ENCODE peak calls at places on chromosomes 11 and 22, in four cellular contexts. N is IMR-90, P is Caco-2, C is breast epithelium. L is an unnamed sample. For H3K9me3, the result is how much of the 10 kb centered on the place peaks cover.

GRCh38 chr22:49099496-49100124 is 728.1 kb downstream of the BRD1 start:
- DNase-seq in N (no peak), P (no peak), C (no peak), L (no peak)

GRCh38 chr11:61603667-61604066 is 22.8 kb upstream of the SYT7 start:
- DNase-seq in N (no peak), P (no peak), C (no peak), L (no peak)

GRCh38 chr22:27726344-27726725 is 75.2 kb downstream of the MN1 start:
- DNase-seq in N (no peak), P (no peak), C (no peak), L (no peak)

GRCh38 chr22:25057013-25057881 is 104.7 kb downstream of the KIAA1671 start:
- DNase-seq in N (no peak), P (peak), C (peak), L (peak)

GRCh38 chr11:44627911-44628729 is 62.7 kb downstream of the CD82 start:
- DNase-seq in N (peak), P (no peak), C (no peak), L (no peak)

GRCh38 chr11:44609028-44609782 is 43.7 kb downstream of the CD82 start:
- DNase-seq in N (no peak), P (no peak), C (no peak), L (no peak)

GRCh38 chr11:131977231-131977630 is 606.8 kb downstream of the NTM start:
- DNase-seq in N (peak), P (no peak), C (no peak), L (no peak)

GRCh38 chr11:67345949-67346819 is 7.2 kb downstream of the POLD4 start:
- DNase-seq in N (peak), P (peak), C (no peak), L (no peak)

GRCh38 chr11:47160753-47161133 is 15.9 kb downstream of the ARFGAP2 start:
- DNase-seq in N (no peak), P (no peak), C (no peak), L (no peak)

GRCh38 chr22:44357962-44358553 is 45.3 kb upstream of the SHISAL1 start:
- DNase-seq in N (peak), P (no peak), C (no peak), L (no peak)

GRCh38 chr11:90213322-90213721 is 9.5 kb downstream of the CHORDC1 start:
- DNase-seq in N (no peak), P (no peak), C (no peak), L (no peak)

GRCh38 chr11:120013325-120014250 is 124.3 kb downstream of the TRIM29 start:
- DNase-seq in N (peak), P (peak), C (no peak), L (no peak)

GRCh38 chr11:59097113-59097708 is 9.8 kb upstream of the FAM111B start:
- DNase-seq in N (peak), P (peak), C (no peak), L (peak)

GRCh38 chr22:40040927-40041326 is 46.2 kb downstream of the FAM83F start:
- DNase-seq in N (no peak), P (no peak), C (peak), L (no peak)

GRCh38 chr22:28992565-28993326 is 68.9 kb downstream of the C22orf31 start:
- DNase-seq in N (no peak), P (no peak), C (no peak), L (no peak)

GRCh38 chr11:19101803-19102520 is 15.0 kb upstream of the ZDHHC13 start:
- DNase-seq in N (no peak), P (peak), C (no peak), L (no peak)

GRCh38 chr22:28246392-28246791 is 327.3 kb upstream of the PITPNB start:
- DNase-seq in N (peak), P (no peak), C (no peak), L (no peak)

GRCh38 chr11:37811349-37811748 is 1213.3 kb upstream of the RAG2 start:
- DNase-seq in N (no peak), P (no peak), C (no peak), L (no peak)

GRCh38 chr11:126491092-126491491 is 135.6 kb downstream of the ST3GAL4 start:
- DNase-seq in N (no peak), P (no peak), C (peak), L (no peak)

GRCh38 chr11:11979487-11980117 is 28.8 kb downstream of the DKK3 start:
- DNase-seq in N (peak), P (no peak), C (no peak), L (no peak)

GRCh38 chr22:42316988-42317387 is 46.5 kb upstream of the TCF20 start:
- DNase-seq in N (no peak), P (no peak), C (no peak), L (no peak)

GRCh38 chr11:58494096-58494495 is 13.8 kb downstream of the OR5B21 start:
- DNase-seq in N (peak), P (no peak), C (no peak), L (no peak)

GRCh38 chr22:24435861-24436351 is 8.5 kb downstream of the ADORA2A start:
- DNase-seq in N (peak), P (no peak), C (no peak), L (no peak)

GRCh38 chr11:130068986-130069683 is 559 bp upstream of the APLP2 start:
- DNase-seq in N (peak), P (no peak), C (peak), L (peak)

GRCh38 chr11:10651579-10652361 is 41.8 kb downstream of the IRAG1 start:
- DNase-seq in N (no peak), P (no peak), C (no peak), L (no peak)

GRCh38 chr22:48980409-48980808 is 847.3 kb downstream of the BRD1 start:
- DNase-seq in N (no peak), P (no peak), C (no peak), L (no peak)

GRCh38 chr11:94199367-94200130 is 70.9 kb downstream of the PANX1 start:
- DNase-seq in N (peak), P (no peak), C (no peak), L (no peak)

GRCh38 chr11:129930306-129930705 is 34.9 kb upstream of the NFRKB start:
- DNase-seq in N (peak), P (no peak), C (no peak), L (no peak)

GRCh38 chr11:1548221-1549070 is 23.6 kb downstream of the DUSP8 start:
- DNase-seq in N (peak), P (peak), C (peak), L (no peak)

GRCh38 chr11:1156506-1157340 is 1.0 kb upstream of the MUC5AC start:
- DNase-seq in N (no peak), P (no peak), C (peak), L (no peak)

GRCh38 chr11:992577-992976 is 43.9 kb downstream of the MUC6 start:
- DNase-seq in N (no peak), P (no peak), C (no peak), L (no peak)

GRCh38 chr11:7281083-7281482 is 29.4 kb downstream of the SYT9 start:
- DNase-seq in N (no peak), P (peak), C (no peak), L (no peak)

GRCh38 chr11:121513807-121514206 is 61.0 kb upstream of the SORL1-AS1 start:
- DNase-seq in N (no peak), P (no peak), C (no peak), L (no peak)

GRCh38 chr22:39171623-39172264 is 19.3 kb upstream of the CBX7 start:
- DNase-seq in N (no peak), P (no peak), C (no peak), L (no peak)

GRCh38 chr11:65352783-65353182 is 1.8 kb upstream of the TIGD3 start:
- DNase-seq in N (peak), P (no peak), C (no peak), L (no peak)

DNA sequence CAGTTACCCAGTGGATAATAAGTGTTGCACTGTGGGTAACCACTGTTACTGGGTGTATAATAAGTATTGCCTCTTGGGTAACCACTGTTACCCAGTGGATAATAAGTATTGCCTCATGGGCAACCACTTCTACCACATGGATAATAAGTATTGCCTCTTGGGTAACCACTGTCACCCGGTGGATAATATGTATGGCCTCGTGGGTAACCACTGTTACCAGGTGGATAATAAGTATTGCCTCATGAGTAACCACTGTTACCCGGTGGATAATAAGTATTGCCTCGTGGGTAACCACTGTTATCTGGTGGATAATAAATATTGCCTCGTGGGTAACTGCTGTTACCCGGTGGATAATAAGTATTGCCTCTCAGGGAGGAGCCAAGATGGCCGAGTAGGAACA is 29.7 kb upstream of the NXPE4 start:
- DNase-seq in N (no peak), P (no peak), C (no peak), L (no peak)
- H3K9me3 ChIP-seq in N (under half), P (under half), C (under half), L (under half)

GRCh38 chr11:127649071-127649470 is 648.5 kb upstream of the KIRREL3 start:
- DNase-seq in N (no peak), P (no peak), C (no peak), L (no peak)
- H3K9me3 ChIP-seq in N (under half), P (under half), C (under half), L (under half)

GRCh38 chr22:50313600-50313999 is 6.2 kb upstream of the PLXNB2 start:
- DNase-seq in N (no peak), P (no peak), C (no peak), L (no peak)
- H3K9me3 ChIP-seq in N (under half), P (under half), C (under half), L (under half)

GRCh38 chr11:69132301-69132670 is 23.4 kb upstream of the SMIM38 start:
- DNase-seq in N (no peak), P (no peak), C (no peak), L (no peak)
- H3K9me3 ChIP-seq in N (under half), P (under half), C (under half), L (under half)

GRCh38 chr11:32983506-32983905 is 32.2 kb upstream of the DEPDC7 start:
- DNase-seq in N (no peak), P (no peak), C (no peak), L (no peak)
- H3K9me3 ChIP-seq in N (under half), P (under half), C (under half), L (under half)

DNA sequence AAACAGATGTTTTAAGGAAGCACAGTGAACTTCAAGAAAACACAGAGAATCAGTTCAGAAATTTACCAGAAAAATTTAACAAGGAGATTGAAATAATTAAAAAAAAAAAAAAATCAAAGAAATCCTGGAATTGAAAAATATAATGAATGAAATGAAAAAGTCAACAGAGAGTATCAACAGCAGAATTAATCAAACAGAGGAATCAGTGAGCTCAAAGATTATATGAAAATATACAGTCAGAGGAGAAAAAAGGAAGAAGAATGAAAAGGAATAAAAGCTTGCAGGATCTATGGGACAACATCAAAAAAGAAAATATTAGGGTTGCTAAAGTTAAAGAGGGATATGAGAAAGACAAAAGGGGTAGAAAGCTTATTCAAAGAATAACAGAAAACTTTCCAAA is 82.3 kb downstream of the XRRA1 start:
- DNase-seq in N (no peak), P (no peak), C (no peak), L (no peak)
- H3K9me3 ChIP-seq in N (under half), P (half or more), C (half or more), L (under half)

GRCh38 chr11:97019754-97020153 is 629.9 kb downstream of the JRKL start:
- DNase-seq in N (no peak), P (no peak), C (no peak), L (no peak)
- H3K9me3 ChIP-seq in N (under half), P (under half), C (under half), L (under half)

GRCh38 chr11:70849031-70849430 is 403.3 kb downstream of the SHANK2 start:
- DNase-seq in N (no peak), P (no peak), C (no peak), L (no peak)

GRCh38 chr11:70854201-70854600 is 398.2 kb downstream of the SHANK2 start:
- DNase-seq in N (no peak), P (no peak), C (no peak), L (no peak)

GRCh38 chr11:70853103-70853830 is 399.1 kb downstream of the SHANK2 start:
- DNase-seq in N (no peak), P (no peak), C (no peak), L (no peak)

GRCh38 chr11:70851308-70851707 is 401.1 kb downstream of the SHANK2 start:
- DNase-seq in N (no peak), P (no peak), C (no peak), L (no peak)

DNA sequence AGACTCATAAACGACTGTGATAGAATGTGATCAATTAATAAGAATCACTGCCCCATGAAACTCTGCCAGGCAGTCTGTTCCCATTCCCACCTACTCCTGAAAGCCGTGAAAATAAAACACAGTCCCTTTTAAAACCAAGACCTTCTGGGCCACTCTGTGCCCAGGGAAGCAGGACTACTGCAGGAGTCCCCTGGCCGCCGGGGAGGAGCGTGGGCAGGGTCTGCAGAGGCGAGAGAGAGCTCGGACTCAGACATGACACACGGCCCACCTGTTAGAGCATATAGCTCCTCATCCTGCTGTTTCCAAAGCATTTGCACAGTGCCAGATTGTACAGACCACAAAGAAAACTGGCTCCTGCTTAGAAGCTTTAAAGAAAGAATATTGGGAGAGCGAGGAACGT is 400.5 kb downstream of the SHANK2 start:
- DNase-seq in N (no peak), P (no peak), C (no peak), L (no peak)
- H3K9me3 ChIP-seq in N (under half), P (under half), C (under half), L (under half)